ENCODE peak calls at places on chromosomes 11 and 22, in seven cellular contexts. V is IMR-90, E is psoas muscle, N is A549, A is HCT116, I is GM12878, Q is neural progenitor cell. J is an unnamed sample.

GRCh38 chr22:42320463-42321416 is 50.3 kb upstream of the TCF20 start:
- DNase-seq in Q (no peak), N (no peak), A (no peak), E (no peak), I (no peak), V (no peak), J (no peak)

GRCh38 chr11:73326929-73327811 is 19.1 kb downstream of the ARHGEF17 start:
- DNase-seq in A (no peak), I (peak; percentile 73), E (no peak), Q (no peak), V (peak; percentile 82), N (no peak), J (no peak)

GRCh38 chr11:31254411-31254810 is 115.1 kb downstream of the DCDC1 start:
- DNase-seq in E (no peak), V (no peak), I (no peak), A (no peak), Q (no peak), N (no peak), J (no peak)

GRCh38 chr22:25404923-25405853 is 159.3 kb upstream of the GRK3 start:
- DNase-seq in Q (peak; percentile 74), A (no peak), N (peak; percentile 52), E (peak; percentile 84), V (peak; percentile 73), I (no peak), J (peak; percentile 54)

GRCh38 chr11:469684-470667 is 19.9 kb downstream of the PTDSS2 start:
- DNase-seq in V (peak; percentile 81), A (no peak), I (no peak), E (peak; percentile 47), N (peak; percentile 67), Q (no peak), J (peak; percentile 56)

GRCh38 chr11:21944577-21944976 is 248.3 kb upstream of the ANO5 start:
- DNase-seq in N (no peak), I (no peak), A (no peak), E (no peak), V (no peak), Q (no peak), J (no peak)

GRCh38 chr11:40337118-40337517 is 1122.3 kb downstream of the LRRC4C start:
- DNase-seq in A (no peak), E (no peak), Q (no peak), I (no peak), V (peak; percentile 67), N (no peak), J (no peak)

GRCh38 chr22:40953446-40953845 is 2.3 kb downstream of the RBX1 start:
- DNase-seq in Q (no peak), A (no peak), N (no peak), V (no peak), I (no peak), E (no peak), J (no peak)

GRCh38 chr11:48005133-48005532 is 24.8 kb downstream of the PTPRJ start:
- DNase-seq in A (no peak), N (no peak), I (no peak), E (no peak), V (no peak), Q (no peak), J (no peak)

GRCh38 chr11:1836011-1836945 is 1.5 kb downstream of the SYT8 start:
- DNase-seq in V (no peak), N (no peak), Q (no peak), I (no peak), E (no peak), A (no peak), J (no peak)

GRCh38 chr22:48633996-48634836 is 1193.5 kb downstream of the BRD1 start:
- DNase-seq in A (no peak), V (no peak), I (no peak), Q (no peak), E (no peak), N (no peak), J (no peak)

GRCh38 chr11:28195449-28195848 is 87.3 kb downstream of the METTL15 start:
- DNase-seq in Q (no peak), N (no peak), A (no peak), E (no peak), I (no peak), V (peak; percentile 10), J (no peak)

GRCh38 chr22:36998620-36999351 is 20.5 kb downstream of the TST start:
- DNase-seq in E (no peak), Q (no peak), I (no peak), V (peak; percentile 15), N (no peak), A (peak; percentile 58), J (no peak)

GRCh38 chr22:49712195-49712791 is 115.4 kb downstream of the BRD1 start:
- DNase-seq in E (no peak), Q (peak; percentile 80), N (no peak), A (no peak), I (no peak), V (no peak), J (no peak)
- H3K27ac ChIP-seq in E (no peak overlapping the region), Q (no peak overlapping the region), N (no peak overlapping the region), A (no peak overlapping the region), I (no peak overlapping the region), V (no peak overlapping the region), J (no peak overlapping the region)

GRCh38 chr11:120931057-120931779 is 92.7 kb upstream of the TBCEL start:
- DNase-seq in E (no peak), N (no peak), V (no peak), A (no peak), I (no peak), Q (no peak), J (no peak)
- TF ChIP-seq CTCF in E (no peak), N (no peak), V (no peak), A (peak; percentile 38), I (peak; percentile 14), Q (no peak), J (no peak)

DNA sequence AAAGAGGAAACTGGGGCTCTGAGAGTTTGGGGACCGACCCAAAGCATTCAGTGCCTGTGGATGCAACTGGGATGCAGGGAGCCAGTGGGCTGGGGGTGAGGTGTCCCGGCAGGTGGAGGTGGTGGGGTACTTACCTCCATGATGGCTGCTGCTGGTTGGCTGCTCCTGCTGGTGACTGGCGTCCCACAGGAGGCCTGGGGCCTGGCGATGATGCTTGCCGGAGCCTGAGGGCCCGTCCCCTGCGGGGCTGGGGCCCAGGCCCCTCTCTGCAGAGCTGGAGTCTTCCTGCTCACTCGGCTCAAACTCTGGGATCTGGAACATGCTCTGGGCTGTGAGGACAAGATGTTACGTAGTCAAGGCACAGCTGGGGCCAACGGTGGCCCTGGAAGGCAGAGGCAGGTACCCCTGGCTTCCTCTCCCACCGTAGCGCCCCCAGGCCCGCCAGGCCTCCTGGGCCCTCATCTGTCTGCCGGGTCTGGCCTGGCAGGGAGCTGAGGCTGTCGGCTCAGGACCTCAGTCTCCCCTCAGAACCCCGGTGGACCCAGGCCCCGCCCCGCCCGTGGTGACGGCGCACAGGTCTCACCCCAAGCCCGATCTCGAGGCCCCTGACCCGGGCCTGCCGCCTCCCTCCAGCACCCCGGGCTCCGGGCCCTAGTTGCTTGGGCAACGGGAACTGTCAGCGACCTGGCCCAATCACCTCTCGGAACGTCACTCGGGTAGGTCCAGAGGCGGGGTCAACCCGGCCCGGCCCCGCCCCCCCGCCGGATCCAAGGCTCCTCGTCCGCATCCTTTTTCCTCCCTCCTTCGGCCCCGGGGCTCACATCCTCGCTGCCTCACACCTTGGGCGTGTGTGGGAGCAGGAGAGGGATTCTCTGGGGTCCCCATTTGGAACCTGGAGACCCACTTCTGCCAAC is at the start of gene BAD:
- DNase-seq in V (peak; percentile 85), I (no peak), N (peak; percentile 97), E (peak; percentile 95), A (peak; percentile 82), Q (peak; percentile 98), J (peak; percentile 98)
- H3K4me3 ChIP-seq in V (peak within 1 kb of the TSS; percentile 71), I (peak within 1 kb of the TSS; percentile 86), N (peak within 1 kb of the TSS; percentile 63), E (peak within 1 kb of the TSS; percentile 79), A (peak within 1 kb of the TSS; percentile 77), Q (peak within 1 kb of the TSS; percentile 97), J (peak within 1 kb of the TSS; percentile 94)

GRCh38 chr11:12210200-12210599 is 99.8 kb downstream of the MICAL2 start:
- DNase-seq in Q (no peak), N (no peak), V (no peak), E (no peak), I (no peak), A (no peak), J (no peak)

GRCh38 chr11:12212821-12213185 is 102.4 kb downstream of the MICAL2 start:
- DNase-seq in A (no peak), N (no peak), Q (no peak), V (peak; percentile 40), E (no peak), I (no peak), J (no peak)

GRCh38 chr11:12211331-12212065 is 101.1 kb downstream of the MICAL2 start:
- DNase-seq in A (no peak), V (no peak), Q (no peak), E (no peak), N (no peak), I (no peak), J (no peak)

GRCh38 chr11:12213920-12214319 is 103.5 kb downstream of the MICAL2 start:
- DNase-seq in N (no peak), E (no peak), A (no peak), I (no peak), V (peak; percentile 86), Q (no peak), J (no peak)

DNA sequence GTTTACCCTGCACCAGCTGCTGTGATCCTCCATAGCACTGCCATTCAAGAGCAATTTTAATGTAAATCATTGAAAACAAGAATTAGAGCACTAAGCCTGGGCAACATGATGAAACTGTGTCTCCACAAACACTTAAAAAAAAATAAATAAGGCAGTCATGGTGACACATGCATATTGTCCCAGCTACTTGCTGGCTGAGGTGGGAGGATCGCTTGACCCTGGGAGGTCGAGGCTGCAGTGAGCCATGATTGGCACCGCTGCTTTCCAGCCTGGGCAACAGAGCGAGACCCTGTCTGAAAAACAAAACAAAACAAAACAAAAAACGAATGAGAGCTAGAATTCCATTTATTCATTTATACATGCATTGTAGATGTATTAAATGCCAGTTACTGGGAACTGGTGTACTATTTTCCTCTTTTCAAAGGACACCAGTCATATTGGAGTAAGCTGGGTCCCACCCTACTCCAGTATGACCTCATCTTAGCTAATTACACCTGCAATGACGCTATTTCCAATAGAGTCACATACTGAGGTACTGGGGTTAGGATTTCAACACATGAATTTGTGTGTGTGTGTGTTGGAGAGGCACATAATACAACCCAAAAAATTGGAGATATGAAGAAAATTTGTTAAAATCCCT is 101.9 kb downstream of the MICAL2 start:
- DNase-seq in A (no peak), E (no peak), V (no peak), I (no peak), Q (no peak), N (no peak), J (no peak)
- H3K27ac ChIP-seq in A (peak overlapping the region; percentile 45), E (no peak overlapping the region), V (peak overlapping the region; percentile 22), I (no peak overlapping the region), Q (no peak overlapping the region), N (no peak overlapping the region), J (peak overlapping the region; percentile 74)

J was measured in dorsolateral prefrontal cortex.